ENCODE peak calls at places on chromosomes 5 and 9, in four cellular contexts. P is brain microvascular endothelial cell, F is tibial nerve, E is WTC11. R is an unnamed sample.

GRCh38 chr9:129761901-129762359 is 9.1 kb upstream of the PTGES start:
- DNase-seq in P (peak; percentile 84), F (no peak), E (no peak), R (peak; percentile 29)

GRCh38 chr5:139847091-139847490 is 51.5 kb downstream of the PSD2 start:
- DNase-seq in P (no peak), F (no peak), E (no peak), R (no peak)

GRCh38 chr5:135426102-135427082 is 20.8 kb downstream of the DCANP1 start:
- DNase-seq in P (peak; percentile 49), F (no peak), E (no peak), R (no peak)

GRCh38 chr9:89116064-89116817 is 62.4 kb downstream of the SHC3 start:
- DNase-seq in P (peak; percentile 95), F (no peak), E (no peak), R (no peak)

GRCh38 chr5:76196886-76197489 is 113.8 kb downstream of the SV2C start:
- DNase-seq in P (no peak), F (no peak), E (no peak), R (no peak)

GRCh38 chr9:115910899-115911298 is 242.7 kb upstream of the PAPPA start:
- DNase-seq in P (no peak), F (no peak), E (no peak), R (no peak)

GRCh38 chr5:143180751-143181150 is 222.7 kb downstream of the NR3C1 start:
- DNase-seq in P (no peak), F (no peak), E (no peak), R (no peak)

GRCh38 chr9:137295313-137296213 is 6.5 kb downstream of the NRARP start:
- DNase-seq in P (no peak), F (no peak), E (peak; percentile 71), R (peak; percentile 78)

GRCh38 chr5:24621809-24622208 is 23.0 kb downstream of the CDH10 start:
- DNase-seq in P (no peak), F (peak; percentile 26), E (no peak), R (no peak)

GRCh38 chr5:78699565-78700143 is 51.1 kb upstream of the LHFPL2 start:
- DNase-seq in P (peak; percentile 96), F (no peak), E (no peak), R (no peak)

GRCh38 chr5:72601861-72602260 is 94.7 kb upstream of the ZNF366 start:
- DNase-seq in P (no peak), F (no peak), E (no peak), R (no peak)

GRCh38 chr9:83313771-83314170 is 224.4 kb downstream of the FRMD3 start:
- DNase-seq in P (no peak), F (no peak), E (no peak), R (no peak)

GRCh38 chr9:120921751-120922181 is 4.8 kb downstream of the TRAF1 start:
- DNase-seq in P (no peak), F (no peak), E (no peak), R (no peak)

GRCh38 chr9:33166263-33167083 is 663 bp downstream of the B4GALT1 start:
- DNase-seq in P (no peak), F (no peak), E (no peak), R (peak; percentile 64)

GRCh38 chr9:16265671-16266070 is 604.8 kb downstream of the BNC2 start:
- DNase-seq in P (no peak), F (no peak), E (no peak), R (no peak)

GRCh38 chr5:132774406-132774805 is 2.6 kb downstream of the SEPTIN8 start:
- DNase-seq in P (no peak), F (no peak), E (no peak), R (no peak)

DNA sequence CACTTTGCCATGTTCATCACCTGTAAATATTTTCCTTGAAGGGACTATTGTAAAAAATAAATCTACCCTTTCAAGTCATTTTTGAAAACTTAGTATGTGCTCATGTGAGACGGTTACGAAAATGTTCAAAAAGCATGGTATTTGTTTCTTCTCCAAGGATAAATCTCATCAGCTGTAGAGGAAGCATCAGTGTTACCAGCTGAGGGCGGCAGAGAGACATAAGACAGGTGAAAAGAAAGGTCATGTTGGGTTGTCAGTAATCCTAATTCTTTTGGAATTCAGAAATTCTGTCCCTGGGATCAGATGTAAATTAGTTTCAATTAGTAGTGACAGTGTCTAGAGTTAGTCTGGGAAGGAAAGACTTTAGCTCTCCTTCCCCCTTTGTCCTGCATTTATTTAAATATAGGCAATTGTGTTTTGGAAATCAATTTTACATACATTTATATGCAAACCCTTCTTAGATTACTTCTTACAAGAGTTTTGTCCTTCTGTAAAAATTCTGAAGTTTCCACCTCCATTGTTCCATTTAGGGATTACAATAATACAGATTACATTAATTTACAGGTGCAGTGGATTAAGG is 791.9 kb upstream of the CDH6 start:
- DNase-seq in P (peak; percentile 66), F (no peak), E (peak; percentile 76), R (peak; percentile 55)
- TF ChIP-seq CTCF in P (peak; percentile 78), F (no peak), E (peak; percentile 35), R (peak; percentile 60)

GRCh38 chr9:109721021-109721420 is 59.0 kb upstream of the PALM2AKAP2 start:
- DNase-seq in P (no peak), F (no peak), E (no peak), R (peak; percentile 8)

GRCh38 chr9:109716631-109717030 is 63.4 kb upstream of the PALM2AKAP2 start:
- DNase-seq in P (no peak), F (no peak), E (no peak), R (no peak)

GRCh38 chr9:109715340-109715739 is 64.7 kb upstream of the PALM2AKAP2 start:
- DNase-seq in P (no peak), F (no peak), E (no peak), R (no peak)

GRCh38 chr9:109722007-109722406 is 58.0 kb upstream of the PALM2AKAP2 start:
- DNase-seq in P (no peak), F (no peak), E (no peak), R (no peak)

GRCh38 chr9:109717342-109717741 is 62.7 kb upstream of the PALM2AKAP2 start:
- DNase-seq in P (no peak), F (no peak), E (no peak), R (no peak)
- TF ChIP-seq CTCF in P (no peak), F (no peak), E (no peak), R (no peak)

DNA sequence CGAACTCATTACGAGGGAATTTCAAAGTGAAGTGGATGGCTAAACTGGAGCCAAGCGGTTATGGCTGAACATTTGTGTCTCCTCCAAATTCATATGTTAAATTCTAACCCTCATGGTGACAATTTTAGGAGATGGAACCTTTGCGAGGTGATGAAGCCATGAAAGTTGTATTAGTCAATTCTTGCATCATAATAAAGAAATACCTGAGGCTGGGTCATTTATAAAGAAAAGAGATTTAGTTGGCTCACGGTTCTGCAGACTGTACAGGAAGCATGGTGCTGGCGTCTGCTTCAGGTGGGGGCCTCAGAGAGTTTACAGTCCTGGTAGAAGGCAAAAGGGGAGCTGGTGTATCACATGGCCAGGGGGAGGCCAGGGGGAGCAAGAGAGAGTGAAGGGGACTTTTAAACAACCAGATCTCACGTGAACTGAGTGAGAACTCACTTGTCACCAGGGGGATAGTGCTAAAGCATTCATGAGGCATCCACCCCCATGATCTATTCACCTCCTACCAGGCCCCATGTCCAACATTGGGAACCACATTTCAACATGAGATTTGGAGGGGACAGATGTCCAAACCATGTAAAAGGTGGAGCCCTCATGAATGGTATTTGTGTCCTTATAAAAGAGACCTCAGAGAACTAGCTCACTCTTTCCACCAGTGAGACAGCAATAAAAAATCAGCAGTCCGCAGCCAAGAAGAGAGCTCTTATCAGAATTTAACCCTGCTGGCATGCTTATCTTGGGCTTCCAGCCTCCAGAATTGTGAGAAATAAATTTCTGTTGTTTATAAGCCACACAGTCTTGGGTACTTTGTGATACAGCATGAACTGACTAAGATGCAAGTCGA is 143.4 kb downstream of the MTRR start:
- DNase-seq in P (no peak), F (no peak), E (peak; percentile 69), R (no peak)
- TF ChIP-seq CTCF in P (no peak), F (no peak), E (no peak), R (no peak)

GRCh38 chr5:157327771-157328170 is 61.8 kb downstream of the CYFIP2 start:
- DNase-seq in P (no peak), F (no peak), E (no peak), R (no peak)

GRCh38 chr5:157326440-157327023 is 60.6 kb downstream of the CYFIP2 start:
- DNase-seq in P (no peak), F (no peak), E (no peak), R (no peak)

GRCh38 chr5:157323107-157323706 is 57.3 kb downstream of the CYFIP2 start:
- DNase-seq in P (no peak), F (no peak), E (peak; percentile 66), R (no peak)

GRCh38 chr5:157322581-157322980 is 56.7 kb downstream of the CYFIP2 start:
- DNase-seq in P (no peak), F (no peak), E (no peak), R (no peak)

DNA sequence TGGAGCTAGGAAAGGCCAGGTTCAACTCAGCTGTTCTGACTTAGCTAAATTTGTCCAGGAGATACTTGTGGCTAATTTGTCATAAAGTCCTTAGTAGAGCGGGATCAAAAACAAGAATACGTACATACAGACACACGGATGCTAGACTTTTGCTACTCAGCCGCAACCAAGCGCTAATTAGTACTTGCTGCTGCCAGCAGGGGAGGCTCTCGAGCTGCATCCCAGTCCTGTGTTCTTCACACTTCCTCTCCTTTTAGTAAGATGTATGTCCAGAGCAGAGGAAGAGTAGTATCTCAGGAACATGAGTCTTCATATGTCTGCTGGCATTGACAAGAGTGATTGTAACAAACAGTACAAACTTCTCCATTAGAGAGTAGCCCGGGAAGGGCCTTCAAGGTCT is 58.3 kb downstream of the CYFIP2 start:
- DNase-seq in P (no peak), F (no peak), E (peak; percentile 59), R (peak; percentile 19)
- TF ChIP-seq CTCF in P (peak; percentile 51), F (no peak), E (peak; percentile 62), R (peak; percentile 29)

R was measured in nephron progenitor cell.